ENCODE peak calls at places on chromosomes 5 and 9, in seven cellular contexts. One of them, this sample, is unnamed.

GRCh38 chr5:169876376-169876775 is 103.9 kb downstream of the INSYN2B start:
- DNase-seq in DND-41: no peak
- DNase-seq in mammary epithelial cell: peak
- DNase-seq in occipital lobe: no peak
- DNase-seq in iPS-NIHi11: no peak
- DNase-seq in stimulated activated CD4-positive, alpha-beta T cell treated with anti-CD3 and anti-CD28 coated beads, TNF-alpha, amount 100 ng/mL, for 48 hours: no peak
- DNase-seq in cerebellum: no peak
- DNase-seq in this sample: no peak

GRCh38 chr9:22986556-22986955 is 539.9 kb downstream of the DMRTA1 start:
- DNase-seq in DND-41: no peak
- DNase-seq in mammary epithelial cell: no peak
- DNase-seq in occipital lobe: no peak
- DNase-seq in iPS-NIHi11: no peak
- DNase-seq in stimulated activated CD4-positive, alpha-beta T cell treated with anti-CD3 and anti-CD28 coated beads, TNF-alpha, amount 100 ng/mL, for 48 hours: no peak
- DNase-seq in cerebellum: no peak
- DNase-seq in this sample: no peak

GRCh38 chr5:151448038-151448985 is 909 bp downstream of the SLC36A1 start:
- DNase-seq in DND-41: peak
- DNase-seq in mammary epithelial cell: peak
- DNase-seq in occipital lobe: no peak
- DNase-seq in iPS-NIHi11: peak
- DNase-seq in stimulated activated CD4-positive, alpha-beta T cell treated with anti-CD3 and anti-CD28 coated beads, TNF-alpha, amount 100 ng/mL, for 48 hours: no peak
- DNase-seq in cerebellum: no peak
- DNase-seq in this sample: no peak

GRCh38 chr9:115672477-115673316 is 480.9 kb upstream of the PAPPA start:
- DNase-seq in DND-41: no peak
- DNase-seq in mammary epithelial cell: peak
- DNase-seq in occipital lobe: no peak
- DNase-seq in iPS-NIHi11: peak
- DNase-seq in stimulated activated CD4-positive, alpha-beta T cell treated with anti-CD3 and anti-CD28 coated beads, TNF-alpha, amount 100 ng/mL, for 48 hours: no peak
- DNase-seq in cerebellum: no peak
- DNase-seq in this sample: no peak

GRCh38 chr9:109604036-109604600 is 106.0 kb upstream of the PTPN3 start:
- DNase-seq in DND-41: no peak
- DNase-seq in mammary epithelial cell: no peak
- DNase-seq in occipital lobe: no peak
- DNase-seq in iPS-NIHi11: no peak
- DNase-seq in stimulated activated CD4-positive, alpha-beta T cell treated with anti-CD3 and anti-CD28 coated beads, TNF-alpha, amount 100 ng/mL, for 48 hours: no peak
- DNase-seq in cerebellum: no peak
- DNase-seq in this sample: no peak

GRCh38 chr5:98401645-98402044 is 371.8 kb upstream of the RGMB start:
- DNase-seq in DND-41: no peak
- DNase-seq in mammary epithelial cell: no peak
- DNase-seq in occipital lobe: no peak
- DNase-seq in iPS-NIHi11: no peak
- DNase-seq in stimulated activated CD4-positive, alpha-beta T cell treated with anti-CD3 and anti-CD28 coated beads, TNF-alpha, amount 100 ng/mL, for 48 hours: no peak
- DNase-seq in cerebellum: no peak
- DNase-seq in this sample: no peak

GRCh38 chr5:177537389-177538361 is 16.7 kb downstream of the FAM193B start:
- DNase-seq in DND-41: no peak
- DNase-seq in mammary epithelial cell: peak
- DNase-seq in occipital lobe: no peak
- DNase-seq in iPS-NIHi11: no peak
- DNase-seq in stimulated activated CD4-positive, alpha-beta T cell treated with anti-CD3 and anti-CD28 coated beads, TNF-alpha, amount 100 ng/mL, for 48 hours: no peak
- DNase-seq in cerebellum: no peak
- DNase-seq in this sample: no peak

GRCh38 chr5:80867233-80867632 is 92.9 kb upstream of the RASGRF2 start:
- DNase-seq in DND-41: no peak
- DNase-seq in mammary epithelial cell: no peak
- DNase-seq in occipital lobe: no peak
- DNase-seq in iPS-NIHi11: no peak
- DNase-seq in stimulated activated CD4-positive, alpha-beta T cell treated with anti-CD3 and anti-CD28 coated beads, TNF-alpha, amount 100 ng/mL, for 48 hours: no peak
- DNase-seq in cerebellum: no peak
- DNase-seq in this sample: no peak

GRCh38 chr5:32076699-32077695 is 97.1 kb downstream of the GOLPH3 start:
- DNase-seq in DND-41: peak
- DNase-seq in mammary epithelial cell: peak
- DNase-seq in occipital lobe: no peak
- DNase-seq in iPS-NIHi11: peak
- DNase-seq in stimulated activated CD4-positive, alpha-beta T cell treated with anti-CD3 and anti-CD28 coated beads, TNF-alpha, amount 100 ng/mL, for 48 hours: no peak
- DNase-seq in cerebellum: peak
- DNase-seq in this sample: peak

GRCh38 chr9:137147793-137148160 is 8.8 kb downstream of the GRIN1 start:
- DNase-seq in DND-41: no peak
- DNase-seq in mammary epithelial cell: no peak
- DNase-seq in occipital lobe: no peak
- DNase-seq in iPS-NIHi11: no peak
- DNase-seq in stimulated activated CD4-positive, alpha-beta T cell treated with anti-CD3 and anti-CD28 coated beads, TNF-alpha, amount 100 ng/mL, for 48 hours: no peak
- DNase-seq in cerebellum: no peak
- DNase-seq in this sample: no peak

GRCh38 chr9:134889386-134890214 is 9.0 kb downstream of the FCN2 start:
- DNase-seq in DND-41: no peak
- DNase-seq in mammary epithelial cell: no peak
- DNase-seq in occipital lobe: no peak
- DNase-seq in iPS-NIHi11: no peak
- DNase-seq in stimulated activated CD4-positive, alpha-beta T cell treated with anti-CD3 and anti-CD28 coated beads, TNF-alpha, amount 100 ng/mL, for 48 hours: no peak
- DNase-seq in cerebellum: no peak
- DNase-seq in this sample: no peak